ENCODE peak calls at places on chromosomes 1 and 21, in eight cellular contexts. One of them, this sample, is unnamed.

GRCh38 chr1:64923294-64923718 is 43.0 kb downstream of the JAK1 start:
- DNase-seq in GM23338: no peak
- DNase-seq in effector memory CD8-positive, alpha-beta T cell: peak
- DNase-seq in NB4: peak
- DNase-seq in activated CD8-positive, alpha-beta T cell treated with anti-CD3 and anti-CD28 coated beads for 36 hours: peak
- DNase-seq in iris pigment epithelial cell: no peak
- DNase-seq in choroid plexus epithelial cell: no peak
- DNase-seq in uterus: no peak
- DNase-seq in this sample: no peak

GRCh38 chr1:17672226-17672625 is 82.9 kb upstream of the ACTL8 start:
- DNase-seq in GM23338: peak
- DNase-seq in effector memory CD8-positive, alpha-beta T cell: no peak
- DNase-seq in NB4: no peak
- DNase-seq in activated CD8-positive, alpha-beta T cell treated with anti-CD3 and anti-CD28 coated beads for 36 hours: no peak
- DNase-seq in iris pigment epithelial cell: no peak
- DNase-seq in choroid plexus epithelial cell: no peak
- DNase-seq in uterus: no peak
- DNase-seq in this sample: no peak

GRCh38 chr21:24826822-24827221 is 780.5 kb downstream of the MRPL39 start:
- DNase-seq in GM23338: no peak
- DNase-seq in effector memory CD8-positive, alpha-beta T cell: no peak
- DNase-seq in NB4: no peak
- DNase-seq in activated CD8-positive, alpha-beta T cell treated with anti-CD3 and anti-CD28 coated beads for 36 hours: no peak
- DNase-seq in iris pigment epithelial cell: no peak
- DNase-seq in choroid plexus epithelial cell: no peak
- DNase-seq in uterus: no peak
- DNase-seq in this sample: no peak

GRCh38 chr1:46490603-46491499 is 1.2 kb downstream of the DMBX1 start:
- DNase-seq in GM23338: no peak
- DNase-seq in effector memory CD8-positive, alpha-beta T cell: no peak
- DNase-seq in NB4: no peak
- DNase-seq in activated CD8-positive, alpha-beta T cell treated with anti-CD3 and anti-CD28 coated beads for 36 hours: no peak
- DNase-seq in iris pigment epithelial cell: no peak
- DNase-seq in choroid plexus epithelial cell: no peak
- DNase-seq in uterus: no peak
- DNase-seq in this sample: no peak

GRCh38 chr1:36414384-36414783 is 16.7 kb upstream of the LSM10 start:
- DNase-seq in GM23338: no peak
- DNase-seq in effector memory CD8-positive, alpha-beta T cell: no peak
- DNase-seq in NB4: no peak
- DNase-seq in activated CD8-positive, alpha-beta T cell treated with anti-CD3 and anti-CD28 coated beads for 36 hours: no peak
- DNase-seq in iris pigment epithelial cell: no peak
- DNase-seq in choroid plexus epithelial cell: no peak
- DNase-seq in uterus: no peak
- DNase-seq in this sample: no peak

GRCh38 chr1:25676488-25676887 is 59.9 kb downstream of the MAN1C1 start:
- DNase-seq in GM23338: no peak
- DNase-seq in effector memory CD8-positive, alpha-beta T cell: no peak
- DNase-seq in NB4: no peak
- DNase-seq in activated CD8-positive, alpha-beta T cell treated with anti-CD3 and anti-CD28 coated beads for 36 hours: peak
- DNase-seq in iris pigment epithelial cell: no peak
- DNase-seq in choroid plexus epithelial cell: no peak
- DNase-seq in uterus: no peak
- DNase-seq in this sample: peak

GRCh38 chr21:37792046-37792445 is 124.2 kb downstream of the KCNJ6 start:
- DNase-seq in GM23338: no peak
- DNase-seq in effector memory CD8-positive, alpha-beta T cell: no peak
- DNase-seq in NB4: no peak
- DNase-seq in activated CD8-positive, alpha-beta T cell treated with anti-CD3 and anti-CD28 coated beads for 36 hours: no peak
- DNase-seq in iris pigment epithelial cell: peak
- DNase-seq in choroid plexus epithelial cell: peak
- DNase-seq in uterus: no peak
- DNase-seq in this sample: no peak

GRCh38 chr21:39710866-39711265 is 34.1 kb upstream of the IGSF5 start:
- DNase-seq in GM23338: no peak
- DNase-seq in effector memory CD8-positive, alpha-beta T cell: no peak
- DNase-seq in NB4: no peak
- DNase-seq in activated CD8-positive, alpha-beta T cell treated with anti-CD3 and anti-CD28 coated beads for 36 hours: no peak
- DNase-seq in iris pigment epithelial cell: no peak
- DNase-seq in choroid plexus epithelial cell: no peak
- DNase-seq in uterus: no peak
- DNase-seq in this sample: no peak

GRCh38 chr21:31293986-31294385 is 50.1 kb downstream of the TIAM1 start:
- DNase-seq in GM23338: no peak
- DNase-seq in effector memory CD8-positive, alpha-beta T cell: no peak
- DNase-seq in NB4: no peak
- DNase-seq in activated CD8-positive, alpha-beta T cell treated with anti-CD3 and anti-CD28 coated beads for 36 hours: peak
- DNase-seq in iris pigment epithelial cell: peak
- DNase-seq in choroid plexus epithelial cell: peak
- DNase-seq in uterus: no peak
- DNase-seq in this sample: no peak

GRCh38 chr1:157856538-157856937 is 14.9 kb upstream of the CD5L start:
- DNase-seq in GM23338: no peak
- DNase-seq in effector memory CD8-positive, alpha-beta T cell: no peak
- DNase-seq in NB4: no peak
- DNase-seq in activated CD8-positive, alpha-beta T cell treated with anti-CD3 and anti-CD28 coated beads for 36 hours: no peak
- DNase-seq in iris pigment epithelial cell: no peak
- DNase-seq in choroid plexus epithelial cell: no peak
- DNase-seq in uterus: no peak
- DNase-seq in this sample: no peak

GRCh38 chr1:65703853-65704252 is 88.8 kb upstream of the PDE4B start:
- DNase-seq in GM23338: no peak
- DNase-seq in effector memory CD8-positive, alpha-beta T cell: no peak
- DNase-seq in NB4: no peak
- DNase-seq in activated CD8-positive, alpha-beta T cell treated with anti-CD3 and anti-CD28 coated beads for 36 hours: no peak
- DNase-seq in iris pigment epithelial cell: no peak
- DNase-seq in choroid plexus epithelial cell: no peak
- DNase-seq in uterus: no peak
- DNase-seq in this sample: no peak

GRCh38 chr1:222555992-222556615 is 8.2 kb upstream of the HHIPL2 start:
- DNase-seq in GM23338: no peak
- DNase-seq in effector memory CD8-positive, alpha-beta T cell: no peak
- DNase-seq in NB4: no peak
- DNase-seq in activated CD8-positive, alpha-beta T cell treated with anti-CD3 and anti-CD28 coated beads for 36 hours: no peak
- DNase-seq in iris pigment epithelial cell: peak
- DNase-seq in choroid plexus epithelial cell: peak
- DNase-seq in uterus: no peak
- DNase-seq in this sample: no peak

GRCh38 chr1:39980555-39981313 is 25.8 kb downstream of the MFSD2A start:
- DNase-seq in GM23338: no peak
- DNase-seq in effector memory CD8-positive, alpha-beta T cell: no peak
- DNase-seq in NB4: peak
- DNase-seq in activated CD8-positive, alpha-beta T cell treated with anti-CD3 and anti-CD28 coated beads for 36 hours: no peak
- DNase-seq in iris pigment epithelial cell: no peak
- DNase-seq in choroid plexus epithelial cell: no peak
- DNase-seq in uterus: no peak
- DNase-seq in this sample: no peak

GRCh38 chr1:109161836-109162606 is 48.1 kb downstream of the ELAPOR1 start:
- DNase-seq in GM23338: peak
- DNase-seq in effector memory CD8-positive, alpha-beta T cell: peak
- DNase-seq in NB4: peak
- DNase-seq in activated CD8-positive, alpha-beta T cell treated with anti-CD3 and anti-CD28 coated beads for 36 hours: peak
- DNase-seq in iris pigment epithelial cell: peak
- DNase-seq in choroid plexus epithelial cell: peak
- DNase-seq in uterus: no peak
- DNase-seq in this sample: no peak

GRCh38 chr1:244664353-244664752 is 11.4 kb downstream of the DESI2 start:
- DNase-seq in GM23338: no peak
- DNase-seq in effector memory CD8-positive, alpha-beta T cell: no peak
- DNase-seq in NB4: no peak
- DNase-seq in activated CD8-positive, alpha-beta T cell treated with anti-CD3 and anti-CD28 coated beads for 36 hours: no peak
- DNase-seq in iris pigment epithelial cell: no peak
- DNase-seq in choroid plexus epithelial cell: no peak
- DNase-seq in uterus: no peak
- DNase-seq in this sample: no peak

GRCh38 chr1:65719391-65719790 is 73.3 kb upstream of the PDE4B start:
- DNase-seq in GM23338: no peak
- DNase-seq in effector memory CD8-positive, alpha-beta T cell: no peak
- DNase-seq in NB4: no peak
- DNase-seq in activated CD8-positive, alpha-beta T cell treated with anti-CD3 and anti-CD28 coated beads for 36 hours: no peak
- DNase-seq in iris pigment epithelial cell: no peak
- DNase-seq in choroid plexus epithelial cell: no peak
- DNase-seq in uterus: no peak
- DNase-seq in this sample: no peak

GRCh38 chr1:2342384-2343022 is 48.9 kb downstream of the MORN1 start:
- DNase-seq in GM23338: no peak
- DNase-seq in effector memory CD8-positive, alpha-beta T cell: no peak
- DNase-seq in NB4: no peak
- DNase-seq in activated CD8-positive, alpha-beta T cell treated with anti-CD3 and anti-CD28 coated beads for 36 hours: no peak
- DNase-seq in iris pigment epithelial cell: no peak
- DNase-seq in choroid plexus epithelial cell: no peak
- DNase-seq in uterus: no peak
- DNase-seq in this sample: no peak

GRCh38 chr1:7561331-7561921 is 209.7 kb upstream of the VAMP3 start:
- DNase-seq in GM23338: peak
- DNase-seq in effector memory CD8-positive, alpha-beta T cell: no peak
- DNase-seq in NB4: peak
- DNase-seq in activated CD8-positive, alpha-beta T cell treated with anti-CD3 and anti-CD28 coated beads for 36 hours: peak
- DNase-seq in iris pigment epithelial cell: peak
- DNase-seq in choroid plexus epithelial cell: no peak
- DNase-seq in uterus: no peak
- DNase-seq in this sample: no peak

GRCh38 chr1:198601936-198602889 is 36.6 kb upstream of the PTPRC start:
- DNase-seq in GM23338: no peak
- DNase-seq in effector memory CD8-positive, alpha-beta T cell: no peak
- DNase-seq in NB4: no peak
- DNase-seq in activated CD8-positive, alpha-beta T cell treated with anti-CD3 and anti-CD28 coated beads for 36 hours: peak
- DNase-seq in iris pigment epithelial cell: no peak
- DNase-seq in choroid plexus epithelial cell: no peak
- DNase-seq in uterus: no peak
- DNase-seq in this sample: no peak

GRCh38 chr1:23035823-23036452 is 16.7 kb downstream of the KDM1A start:
- DNase-seq in GM23338: peak
- DNase-seq in effector memory CD8-positive, alpha-beta T cell: no peak
- DNase-seq in NB4: no peak
- DNase-seq in activated CD8-positive, alpha-beta T cell treated with anti-CD3 and anti-CD28 coated beads for 36 hours: no peak
- DNase-seq in iris pigment epithelial cell: peak
- DNase-seq in choroid plexus epithelial cell: peak
- DNase-seq in uterus: no peak
- DNase-seq in this sample: no peak

GRCh38 chr1:15178571-15179484 is 25.3 kb downstream of the TMEM51 start:
- DNase-seq in GM23338: no peak
- DNase-seq in effector memory CD8-positive, alpha-beta T cell: no peak
- DNase-seq in NB4: no peak
- DNase-seq in activated CD8-positive, alpha-beta T cell treated with anti-CD3 and anti-CD28 coated beads for 36 hours: no peak
- DNase-seq in iris pigment epithelial cell: peak
- DNase-seq in choroid plexus epithelial cell: peak
- DNase-seq in uterus: no peak
- DNase-seq in this sample: peak

GRCh38 chr1:19344372-19344810 is 32.3 kb downstream of the SLC66A1 start:
- DNase-seq in GM23338: peak
- DNase-seq in effector memory CD8-positive, alpha-beta T cell: peak
- DNase-seq in NB4: peak
- DNase-seq in activated CD8-positive, alpha-beta T cell treated with anti-CD3 and anti-CD28 coated beads for 36 hours: peak
- DNase-seq in iris pigment epithelial cell: no peak
- DNase-seq in choroid plexus epithelial cell: peak
- DNase-seq in uterus: peak
- DNase-seq in this sample: no peak

GRCh38 chr1:86018311-86018923 is 138.2 kb downstream of the COL24A1 start:
- DNase-seq in GM23338: peak
- DNase-seq in effector memory CD8-positive, alpha-beta T cell: no peak
- DNase-seq in NB4: peak
- DNase-seq in activated CD8-positive, alpha-beta T cell treated with anti-CD3 and anti-CD28 coated beads for 36 hours: peak
- DNase-seq in iris pigment epithelial cell: peak
- DNase-seq in choroid plexus epithelial cell: peak
- DNase-seq in uterus: no peak
- DNase-seq in this sample: no peak

GRCh38 chr1:197799271-197799670 is 24.0 kb upstream of the DENND1B start:
- DNase-seq in GM23338: no peak
- DNase-seq in effector memory CD8-positive, alpha-beta T cell: no peak
- DNase-seq in NB4: peak
- DNase-seq in activated CD8-positive, alpha-beta T cell treated with anti-CD3 and anti-CD28 coated beads for 36 hours: no peak
- DNase-seq in iris pigment epithelial cell: peak
- DNase-seq in choroid plexus epithelial cell: peak
- DNase-seq in uterus: no peak
- DNase-seq in this sample: no peak

GRCh38 chr1:228059536-228060457 is 22.7 kb upstream of the ARF1 start:
- DNase-seq in GM23338: peak
- DNase-seq in effector memory CD8-positive, alpha-beta T cell: peak
- DNase-seq in NB4: no peak
- DNase-seq in activated CD8-positive, alpha-beta T cell treated with anti-CD3 and anti-CD28 coated beads for 36 hours: peak
- DNase-seq in iris pigment epithelial cell: no peak
- DNase-seq in choroid plexus epithelial cell: no peak
- DNase-seq in uterus: no peak
- DNase-seq in this sample: no peak

GRCh38 chr21:45435405-45435981 is 30.5 kb downstream of the COL18A1 start:
- DNase-seq in GM23338: no peak
- DNase-seq in effector memory CD8-positive, alpha-beta T cell: no peak
- DNase-seq in NB4: no peak
- DNase-seq in activated CD8-positive, alpha-beta T cell treated with anti-CD3 and anti-CD28 coated beads for 36 hours: no peak
- DNase-seq in iris pigment epithelial cell: no peak
- DNase-seq in choroid plexus epithelial cell: no peak
- DNase-seq in uterus: no peak
- DNase-seq in this sample: no peak

GRCh38 chr1:172781513-172782140 is 122.7 kb downstream of the FASLG start:
- DNase-seq in GM23338: no peak
- DNase-seq in effector memory CD8-positive, alpha-beta T cell: no peak
- DNase-seq in NB4: no peak
- DNase-seq in activated CD8-positive, alpha-beta T cell treated with anti-CD3 and anti-CD28 coated beads for 36 hours: no peak
- DNase-seq in iris pigment epithelial cell: peak
- DNase-seq in choroid plexus epithelial cell: peak
- DNase-seq in uterus: no peak
- DNase-seq in this sample: no peak

GRCh38 chr1:213829806-213830205 is 158.0 kb upstream of the PROX1 start:
- DNase-seq in GM23338: no peak
- DNase-seq in effector memory CD8-positive, alpha-beta T cell: no peak
- DNase-seq in NB4: no peak
- DNase-seq in activated CD8-positive, alpha-beta T cell treated with anti-CD3 and anti-CD28 coated beads for 36 hours: no peak
- DNase-seq in iris pigment epithelial cell: no peak
- DNase-seq in choroid plexus epithelial cell: no peak
- DNase-seq in uterus: no peak
- DNase-seq in this sample: no peak

GRCh38 chr1:5648410-5649165 is 343.6 kb downstream of the NPHP4 start:
- DNase-seq in GM23338: no peak
- DNase-seq in effector memory CD8-positive, alpha-beta T cell: no peak
- DNase-seq in NB4: peak
- DNase-seq in activated CD8-positive, alpha-beta T cell treated with anti-CD3 and anti-CD28 coated beads for 36 hours: no peak
- DNase-seq in iris pigment epithelial cell: no peak
- DNase-seq in choroid plexus epithelial cell: no peak
- DNase-seq in uterus: no peak
- DNase-seq in this sample: no peak

This sample was measured in pulmonary artery endothelial cell.